ENCODE peak calls at places on chromosomes 12 and 14, in seven cellular contexts. X is astrocyte, V is mammary epithelial cell, H is hepatocyte, J is HepG2, D is fibroblast of lung, O is K562. Z is an unnamed sample.
A peak's percentile ranks its signal among the peaks of the same experiment; 100 is the strongest.

GRCh38 chr14:35553808-35554207 is 19.8 kb downstream of the INSM2 start:
- DNase-seq in X (peak; percentile 69), V (peak; percentile 14), H (no peak), J (no peak), D (peak; percentile 76), O (no peak), Z (no peak)

GRCh38 chr12:128008341-128008740 is 258.6 kb upstream of the TMEM132C start:
- DNase-seq in X (peak; percentile 83), V (no peak), H (no peak), J (no peak), D (peak; percentile 87), O (no peak), Z (no peak)

GRCh38 chr12:79688376-79689040 is 2.3 kb downstream of the PAWR start:
- DNase-seq in X (no peak), V (peak; percentile 25), H (no peak), J (no peak), D (no peak), O (no peak), Z (peak; percentile 25)

GRCh38 chr12:78864483-78865296 is at the start of gene SYT1:
- DNase-seq in X (peak; percentile 87), V (peak; percentile 95), H (peak; percentile 72), J (no peak), D (peak; percentile 93), O (no peak), Z (peak; percentile 74)

GRCh38 chr14:104314251-104314941 is 176.0 kb downstream of the KIF26A start:
- DNase-seq in X (no peak), V (no peak), H (no peak), J (no peak), D (no peak), O (no peak), Z (no peak)

GRCh38 chr12:26465419-26466097 is 270.2 kb downstream of the SSPN start:
- DNase-seq in X (peak; percentile 2), V (no peak), H (no peak), J (no peak), D (no peak), O (peak; percentile 9), Z (no peak)

GRCh38 chr14:25431211-25432076 is 381.5 kb upstream of the STXBP6 start:
- DNase-seq in X (no peak), V (no peak), H (peak; percentile 59), J (peak; percentile 53), D (no peak), O (peak; percentile 13), Z (peak; percentile 23)

GRCh38 chr12:66688836-66689439 is 10.1 kb upstream of the GRIP1 start:
- DNase-seq in X (no peak), V (peak; percentile 44), H (peak; percentile 74), J (peak; percentile 65), D (peak; percentile 25), O (peak; percentile 56), Z (peak; percentile 78)

GRCh38 chr12:52444647-52445595 is 7.0 kb downstream of the KRT6B start:
- DNase-seq in X (peak; percentile 62), V (peak; percentile 77), H (no peak), J (no peak), D (peak; percentile 66), O (no peak), Z (no peak)

GRCh38 chr12:120997448-120997847 is 18.8 kb downstream of the C12orf43 start:
- DNase-seq in X (no peak), V (no peak), H (no peak), J (no peak), D (no peak), O (no peak), Z (no peak)

GRCh38 chr12:15682826-15683225 is 106.4 kb downstream of the EPS8 start:
- DNase-seq in X (no peak), V (peak; percentile 42), H (no peak), J (no peak), D (peak; percentile 37), O (no peak), Z (no peak)

DNA sequence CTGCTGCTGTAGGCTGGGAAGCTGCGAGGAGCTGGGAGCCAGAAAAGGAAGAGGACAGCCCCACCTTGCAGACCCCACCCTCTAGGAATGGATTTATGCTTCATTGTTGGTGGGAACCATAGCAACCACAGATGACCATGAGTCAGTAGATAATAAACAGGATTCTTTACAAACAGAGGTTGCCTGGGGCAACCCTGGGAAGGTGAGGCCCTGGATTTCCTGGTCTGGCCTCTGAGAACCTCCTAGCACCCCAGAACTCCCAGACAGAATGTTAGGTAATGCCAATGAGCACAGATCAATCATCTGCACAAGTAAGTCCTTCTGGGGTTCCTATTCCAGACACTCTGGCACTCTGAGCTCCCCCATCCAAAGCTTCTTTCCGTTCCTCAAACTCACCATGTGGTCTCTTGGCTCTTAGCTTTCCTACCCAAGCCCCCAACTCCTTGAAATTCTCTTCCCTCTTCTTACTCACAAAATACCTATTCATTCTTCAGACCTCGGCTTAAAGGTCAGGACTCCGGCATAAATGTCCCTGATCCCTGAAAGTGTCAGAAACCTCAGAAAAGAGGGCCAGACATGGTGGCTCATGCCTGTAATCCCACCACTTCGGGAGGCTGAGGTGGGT is 15.2 kb upstream of the PLEKHG6 start:
- DNase-seq in X (peak; percentile 72), V (peak; percentile 93), H (peak; percentile 91), J (peak; percentile 98), D (peak; percentile 77), O (peak; percentile 55), Z (no peak)
- H3K4me2 ChIP-seq in X (peak overlapping the region; percentile 23), V (peak overlapping the region; percentile 3), H (peak overlapping the region; percentile 60), J (peak overlapping the region; percentile 95), D (no peak overlapping the region), O (no peak overlapping the region), Z (no peak overlapping the region)

DNA sequence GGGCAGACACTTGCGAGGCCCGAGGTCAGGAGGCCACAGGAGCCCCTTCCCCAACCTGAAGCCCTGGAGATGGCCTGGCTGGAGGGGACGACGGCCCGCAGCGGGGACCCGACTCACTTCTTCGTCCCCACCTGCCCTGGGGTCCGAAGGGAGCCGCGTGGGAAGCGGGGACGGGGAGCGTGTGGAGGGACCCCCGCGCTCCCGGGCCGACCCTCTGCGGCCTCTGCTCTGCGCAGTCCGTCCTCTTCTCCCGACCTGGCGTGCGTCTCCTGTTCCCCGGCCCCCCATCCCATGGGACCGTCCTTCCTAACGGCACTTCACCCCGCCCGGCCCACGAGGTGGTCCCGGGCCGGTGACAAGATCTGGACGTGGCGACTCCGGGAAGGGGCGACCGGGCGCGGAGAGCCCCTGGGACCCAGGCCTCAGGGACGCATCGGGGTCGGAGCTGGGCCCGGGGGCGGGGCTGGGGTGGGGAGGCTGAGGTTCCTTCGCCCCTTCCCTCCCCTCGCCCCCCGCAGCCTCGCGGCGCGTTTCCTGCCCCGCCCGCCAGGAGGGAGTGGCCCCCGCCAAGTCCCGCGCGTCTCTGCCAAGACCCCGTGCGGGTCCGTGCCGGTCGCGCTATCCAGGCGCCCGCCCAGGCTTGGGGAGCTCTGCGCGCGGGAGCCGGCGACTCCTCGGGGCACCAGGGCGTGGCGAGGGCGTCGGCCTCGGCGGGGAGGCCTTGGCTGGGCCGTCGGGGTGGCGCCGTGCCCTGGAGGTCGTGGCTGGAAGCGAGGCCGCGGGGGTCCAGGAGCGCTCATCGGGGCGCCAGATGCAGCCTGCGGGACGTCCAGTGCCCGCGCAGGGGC is 97.1 kb downstream of the TNFAIP2 start:
- DNase-seq in X (no peak), V (no peak), H (no peak), J (no peak), D (no peak), O (no peak), Z (no peak)
- TF ChIP-seq EZH2 in X (peak; percentile 62), V (no peak), H (no peak), J (no peak), D (no peak), O (no peak), Z (no peak)

DNA sequence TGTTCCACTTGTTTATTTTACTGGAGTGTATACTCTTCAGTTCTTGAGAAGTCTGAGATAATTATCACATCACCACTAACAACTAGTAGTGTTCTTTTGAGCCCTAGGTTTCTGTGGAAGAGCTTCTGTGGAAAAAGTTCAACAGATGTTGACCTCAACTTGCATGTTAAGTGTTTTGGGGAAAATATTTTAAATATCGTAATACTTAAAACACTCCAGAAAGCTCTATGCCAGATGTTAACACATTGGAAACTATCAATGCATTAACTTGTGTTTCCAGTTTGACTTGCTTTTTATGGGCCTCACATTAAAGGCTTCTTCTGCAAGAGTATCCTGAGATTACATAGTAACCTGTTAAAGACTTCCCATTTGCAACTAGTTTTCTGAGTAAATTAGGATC is 173.1 kb downstream of the DUSP6 start:
- DNase-seq in X (no peak), V (no peak), H (no peak), J (no peak), D (no peak), O (no peak), Z (no peak)
- H3K4me2 ChIP-seq in X (no peak overlapping the region), V (no peak overlapping the region), H (no peak overlapping the region), J (no peak overlapping the region), D (no peak overlapping the region), O (no peak overlapping the region), Z (no peak overlapping the region)

GRCh38 chr14:53949201-53949600 is 7.4 kb downstream of the BMP4 start:
- DNase-seq in X (no peak), V (no peak), H (no peak), J (no peak), D (no peak), O (no peak), Z (no peak)

GRCh38 chr14:53948181-53948884 is 8.3 kb downstream of the BMP4 start:
- DNase-seq in X (no peak), V (no peak), H (no peak), J (no peak), D (no peak), O (no peak), Z (no peak)

GRCh38 chr14:53946071-53946403 is 10.6 kb downstream of the BMP4 start:
- DNase-seq in X (no peak), V (no peak), H (no peak), J (no peak), D (no peak), O (no peak), Z (no peak)

GRCh38 chr14:53947452-53948180 is 9.0 kb downstream of the BMP4 start:
- DNase-seq in X (peak; percentile 32), V (no peak), H (no peak), J (peak; percentile 69), D (peak; percentile 31), O (no peak), Z (no peak)

GRCh38 chr14:53946404-53947400 is 9.9 kb downstream of the BMP4 start:
- DNase-seq in X (no peak), V (no peak), H (peak; percentile 65), J (no peak), D (no peak), O (no peak), Z (no peak)
- TF ChIP-seq EZH2 in X (peak; percentile 93), V (no peak), H (no peak), J (no peak), D (no peak), O (no peak), Z (no peak)

DNA sequence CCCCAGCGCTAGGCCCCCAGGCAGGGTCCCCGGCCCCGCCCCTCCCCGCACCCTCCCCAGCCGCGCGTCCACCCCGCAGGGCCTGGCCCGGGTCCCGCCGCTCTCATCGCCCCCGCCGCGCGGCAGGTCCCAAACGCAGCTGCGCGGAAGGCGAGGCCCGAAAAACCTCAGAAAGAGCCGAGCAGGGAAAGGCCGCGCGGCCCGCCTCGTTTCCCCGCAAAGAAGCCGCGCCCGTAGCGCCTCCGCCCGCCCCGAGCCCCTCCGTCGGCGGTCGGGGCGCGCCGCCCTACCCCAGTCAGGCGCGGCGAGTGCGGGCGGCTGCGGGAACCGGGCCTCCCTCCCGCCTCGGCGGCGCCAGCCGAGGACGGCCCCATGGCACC is 321 bp downstream of the POLE start:
- DNase-seq in X (no peak), V (no peak), H (no peak), J (no peak), D (peak; percentile 24), O (peak; percentile 41), Z (no peak)
- H3K4me2 ChIP-seq in X (peak overlapping the region; percentile 86), V (peak overlapping the region; percentile 79), H (peak overlapping the region; percentile 87), J (peak overlapping the region; percentile 57), D (peak overlapping the region; percentile 13), O (peak overlapping the region; percentile 94), Z (no peak overlapping the region)

GRCh38 chr12:31119531-31120211 is 46.0 kb downstream of the DDX11 start:
- DNase-seq in X (no peak), V (no peak), H (no peak), J (no peak), D (no peak), O (no peak), Z (no peak)
- TF ChIP-seq EZH2 in X (peak; percentile 13), V (no peak), H (no peak), J (no peak), D (no peak), O (no peak), Z (no peak)